ENCODE peak calls at places on chromosomes 3 and 15, in four cellular contexts. T, P, U and V are unnamed samples.

GRCh38 chr15:65132841-65133549 is 613 bp downstream of the PDCD7 start:
- DNase-seq in T (peak; percentile 10), P (no peak), U (peak; percentile 71), V (no peak)

GRCh38 chr3:175648939-175649338 is 789.8 kb downstream of the NAALADL2 start:
- DNase-seq in T (no peak), P (no peak), U (no peak), V (no peak)

GRCh38 chr3:123390865-123391613 is 57.9 kb downstream of the ADCY5 start:
- DNase-seq in T (no peak), P (no peak), U (peak; percentile 62), V (peak; percentile 27)

GRCh38 chr3:172074578-172074977 is 35.2 kb downstream of the FNDC3B start:
- DNase-seq in T (no peak), P (no peak), U (peak; percentile 64), V (peak; percentile 82)

GRCh38 chr15:58568157-58568571 is 136.4 kb downstream of the LIPC start:
- DNase-seq in T (no peak), P (no peak), U (no peak), V (peak; percentile 40)

GRCh38 chr15:66931768-66932633 is 133.4 kb upstream of the SMAD3 start:
- DNase-seq in T (no peak), P (peak; percentile 66), U (no peak), V (no peak)

GRCh38 chr3:190217081-190217480 is 96.4 kb upstream of the P3H2 start:
- DNase-seq in T (no peak), P (no peak), U (no peak), V (no peak)

GRCh38 chr3:150738688-150739087 is 24.3 kb downstream of the SIAH2 start:
- DNase-seq in T (no peak), P (no peak), U (no peak), V (no peak)

GRCh38 chr15:69193948-69194827 is 33.8 kb downstream of the GLCE start:
- DNase-seq in T (no peak), P (no peak), U (no peak), V (no peak)

DNA sequence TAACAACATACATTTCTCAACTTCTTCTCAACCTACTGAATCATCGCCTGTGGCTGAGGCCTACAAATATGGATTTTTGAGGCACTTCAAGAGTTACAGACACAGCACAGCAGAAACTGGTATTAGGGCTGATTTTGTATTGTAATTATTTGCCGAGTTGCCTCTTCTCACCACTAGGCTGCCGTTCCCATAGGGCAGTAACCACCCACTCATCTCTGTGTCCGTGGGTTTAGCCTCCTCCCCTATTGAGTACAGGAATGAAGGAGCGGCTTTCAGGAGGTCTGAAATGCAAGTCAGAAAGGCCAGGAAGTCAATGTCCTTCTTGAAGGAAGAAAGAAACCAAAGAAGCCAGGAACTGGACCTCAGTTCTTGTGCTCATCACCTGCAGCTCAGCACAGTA is 220.8 kb downstream of the MTHFS start:
- DNase-seq in T (no peak), P (no peak), U (no peak), V (no peak)
- TF ChIP-seq CTCF in T (no peak), P (no peak), U (no peak), V (no peak)

DNA sequence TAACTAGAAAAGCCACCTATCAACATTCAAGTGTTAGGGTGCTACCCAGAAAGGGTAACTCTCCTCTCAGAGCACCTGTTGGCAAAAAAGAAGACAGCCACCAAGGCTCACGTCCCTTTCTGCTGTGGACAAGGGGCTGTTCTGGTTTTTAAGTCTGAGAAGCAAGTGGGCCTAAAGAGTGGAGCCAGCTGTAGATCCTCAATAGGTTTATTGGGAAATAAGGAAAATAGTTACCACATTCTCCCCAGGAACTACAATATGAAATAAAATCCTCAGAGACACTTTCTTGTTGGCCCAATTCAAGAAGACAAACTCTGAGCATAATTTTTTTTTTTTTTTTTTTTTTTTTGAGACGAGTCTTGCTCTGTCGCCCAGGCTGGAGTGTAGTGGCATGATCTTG is 35.8 kb downstream of the LRIG1 start:
- DNase-seq in T (no peak), P (no peak), U (no peak), V (no peak)
- H3K4me1 ChIP-seq in T (no peaks in the 10 kb centered on the region), P (peaks cover 13% of the 10 kb centered on the region), U (peaks cover 54% of the 10 kb centered on the region), V (no peaks in the 10 kb centered on the region)

GRCh38 chr15:72379856-72380255 is 4.0 kb upstream of the HEXA start:
- DNase-seq in T (no peak), P (no peak), U (no peak), V (no peak)

GRCh38 chr15:72380743-72381142 is 4.9 kb upstream of the HEXA start:
- DNase-seq in T (no peak), P (no peak), U (no peak), V (no peak)

DNA sequence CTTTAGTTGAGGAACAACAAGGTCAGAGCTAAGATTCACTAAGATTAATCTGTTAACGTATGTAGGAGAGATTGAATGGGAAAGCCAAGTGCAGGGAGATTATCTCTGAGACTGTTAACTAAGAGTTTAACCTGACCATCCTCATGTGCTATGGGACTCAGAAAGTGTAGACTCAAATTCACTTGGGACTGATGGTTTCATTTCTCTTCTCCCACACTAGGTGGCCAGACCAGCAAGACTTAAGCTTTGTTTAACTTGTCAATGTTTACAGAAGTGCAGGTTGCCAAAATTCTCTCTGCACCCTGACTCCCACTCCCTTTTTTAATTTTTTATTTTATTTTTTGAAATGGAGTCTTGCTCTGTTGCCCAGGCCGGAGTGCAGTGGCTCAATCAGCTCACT is 6.3 kb upstream of the HEXA start:
- DNase-seq in T (no peak), P (no peak), U (no peak), V (no peak)
- TF ChIP-seq CTCF in T (peak; percentile 34), P (no peak), U (no peak), V (no peak)

GRCh38 chr15:75056036-75056435 is 32.6 kb downstream of the PPCDC start:
- DNase-seq in T (no peak), P (no peak), U (no peak), V (no peak)

GRCh38 chr15:75054172-75054897 is 30.9 kb downstream of the PPCDC start:
- DNase-seq in T (no peak), P (no peak), U (no peak), V (no peak)

GRCh38 chr15:75059607-75060006 is 36.2 kb downstream of the PPCDC start:
- DNase-seq in T (no peak), P (no peak), U (no peak), V (no peak)

GRCh38 chr15:75061272-75061671 is 37.9 kb downstream of the PPCDC start:
- DNase-seq in T (no peak), P (no peak), U (no peak), V (no peak)

GRCh38 chr15:75058127-75058905 is 34.9 kb downstream of the PPCDC start:
- DNase-seq in T (no peak), P (no peak), U (no peak), V (no peak)
- H3K4me1 ChIP-seq in T (no peaks in the 10 kb centered on the region), P (no peaks in the 10 kb centered on the region), U (no peaks in the 10 kb centered on the region), V (no peaks in the 10 kb centered on the region)

GRCh38 chr3:139541898-139542288 is 2.4 kb upstream of the RBP1 start:
- DNase-seq in T (no peak), P (no peak), U (no peak), V (no peak)
- TF ChIP-seq CTCF in T (no peak), P (no peak), U (no peak), V (no peak)

GRCh38 chr15:75182187-75183131 is 19.2 kb upstream of the C15orf39 start:
- DNase-seq in T (no peak), P (no peak), U (no peak), V (no peak)
- H3K4me1 ChIP-seq in T (no peaks in the 10 kb centered on the region), P (peaks cover 15% of the 10 kb centered on the region), U (peaks cover 12% of the 10 kb centered on the region), V (peaks cover 54% of the 10 kb centered on the region)

GRCh38 chr3:188060436-188060835 is 93.5 kb upstream of the LPP start:
- DNase-seq in T (no peak), P (no peak), U (no peak), V (no peak)

GRCh38 chr3:188064831-188065493 is 89.0 kb upstream of the LPP start:
- DNase-seq in T (no peak), P (no peak), U (no peak), V (no peak)

GRCh38 chr3:188058569-188059184 is 95.3 kb upstream of the LPP start:
- DNase-seq in T (no peak), P (no peak), U (no peak), V (no peak)

GRCh38 chr3:188059346-188059745 is 94.6 kb upstream of the LPP start:
- DNase-seq in T (no peak), P (no peak), U (no peak), V (no peak)

GRCh38 chr3:188061133-188061532 is 92.8 kb upstream of the LPP start:
- DNase-seq in T (peak; percentile 42), P (no peak), U (no peak), V (no peak)
- TF ChIP-seq CTCF in T (peak; percentile 26), P (no peak), U (no peak), V (no peak)

GRCh38 chr3:72411843-72412242 is 436.4 kb downstream of the SHQ1 start:
- DNase-seq in T (no peak), P (no peak), U (no peak), V (no peak)
- H3K4me1 ChIP-seq in T (no peaks in the 10 kb centered on the region), P (peaks cover 6% of the 10 kb centered on the region), U (peaks cover 49% of the 10 kb centered on the region), V (peaks cover 70% of the 10 kb centered on the region)